ENCODE peak calls at places on chromosomes 5 and 9, in five cellular contexts. X, Z, C, K and T are unnamed samples.

GRCh38 chr5:87099967-87100366 is 167.7 kb upstream of the RASA1 start:
- DNase-seq in X (peak), Z (no peak), C (no peak), K (no peak), T (no peak)

GRCh38 chr9:546797-547223 is 294.7 kb upstream of the DMRT1 start:
- DNase-seq in X (peak), Z (peak), C (peak), K (peak), T (no peak)

GRCh38 chr9:121930970-121931369 is 162.1 kb downstream of the TTLL11 start:
- DNase-seq in X (no peak), Z (no peak), C (no peak), K (no peak), T (no peak)

GRCh38 chr9:2093920-2094597 is 78.9 kb downstream of the SMARCA2 start:
- DNase-seq in X (no peak), Z (no peak), C (peak), K (no peak), T (no peak)

GRCh38 chr9:31597977-31598376 is 786.5 kb upstream of the ACO1 start:
- DNase-seq in X (peak), Z (no peak), C (peak), K (no peak), T (no peak)

GRCh38 chr9:113481176-113481805 is 17.8 kb downstream of the RGS3 start:
- DNase-seq in X (no peak), Z (no peak), C (peak), K (no peak), T (no peak)

GRCh38 chr5:51385214-51385613 is 2.0 kb downstream of the ISL1 start:
- DNase-seq in X (no peak), Z (no peak), C (no peak), K (no peak), T (no peak)

GRCh38 chr5:76787237-76787636 is 31.6 kb upstream of the F2RL1 start:
- DNase-seq in X (peak), Z (no peak), C (peak), K (no peak), T (peak)

GRCh38 chr9:38761334-38761733 is 41.4 kb upstream of the FAM240B start:
- DNase-seq in X (no peak), Z (no peak), C (peak), K (no peak), T (no peak)

GRCh38 chr9:70060883-70061507 is 17.3 kb downstream of the MAMDC2 start:
- DNase-seq in X (no peak), Z (no peak), C (no peak), K (no peak), T (no peak)

GRCh38 chr5:145936401-145937131 is at the start of gene SH3RF2:
- DNase-seq in X (peak), Z (peak), C (peak), K (peak), T (no peak)

GRCh38 chr5:9852686-9853085 is 222.5 kb upstream of the TAS2R1 start:
- DNase-seq in X (no peak), Z (no peak), C (no peak), K (no peak), T (no peak)

GRCh38 chr9:35909274-35909673 is at the start of gene SPAAR:
- DNase-seq in X (no peak), Z (no peak), C (no peak), K (no peak), T (no peak)

GRCh38 chr5:66171349-66172344 is 27.5 kb downstream of the SREK1 start:
- DNase-seq in X (peak), Z (peak), C (peak), K (no peak), T (no peak)

GRCh38 chr9:100756217-100756616 is 178.3 kb downstream of the CAVIN4 start:
- DNase-seq in X (peak), Z (no peak), C (no peak), K (no peak), T (no peak)

GRCh38 chr5:132389453-132390286 is 20.2 kb downstream of the SLC22A5 start:
- DNase-seq in X (peak), Z (no peak), C (peak), K (no peak), T (peak)

GRCh38 chr9:71446499-71447411 is 321.6 kb downstream of the CEMIP2 start:
- DNase-seq in X (no peak), Z (peak), C (no peak), K (peak), T (peak)

GRCh38 chr9:13939129-13939528 is 374.8 kb downstream of the NFIB start:
- DNase-seq in X (no peak), Z (no peak), C (peak), K (no peak), T (no peak)

GRCh38 chr5:154301726-154302125 is 111.2 kb downstream of the GALNT10 start:
- DNase-seq in X (no peak), Z (no peak), C (no peak), K (no peak), T (no peak)

GRCh38 chr9:130172161-130172857 is at the start of gene NCS1:
- DNase-seq in X (peak), Z (peak), C (no peak), K (peak), T (peak)

GRCh38 chr9:36854751-36855150 is 179.3 kb downstream of the PAX5 start:
- DNase-seq in X (no peak), Z (no peak), C (no peak), K (no peak), T (no peak)

GRCh38 chr5:176675676-176676360 is 28.5 kb downstream of the TSPAN17 start:
- DNase-seq in X (peak), Z (no peak), C (peak), K (no peak), T (no peak)

GRCh38 chr5:79961731-79962579 is 29.1 kb downstream of the MTX3 start:
- DNase-seq in X (no peak), Z (no peak), C (no peak), K (no peak), T (no peak)

GRCh38 chr5:89374144-89374784 is 491.3 kb upstream of the MEF2C start:
- DNase-seq in X (no peak), Z (no peak), C (no peak), K (no peak), T (no peak)

GRCh38 chr9:36113999-36114398 is 22.5 kb upstream of the GLIPR2 start:
- DNase-seq in X (no peak), Z (no peak), C (no peak), K (no peak), T (no peak)

GRCh38 chr9:107039546-107039945 is 176.6 kb downstream of the ZNF462 start:
- DNase-seq in X (no peak), Z (no peak), C (peak), K (no peak), T (no peak)

GRCh38 chr5:79392776-79393175 is 121.2 kb downstream of the HOMER1 start:
- DNase-seq in X (no peak), Z (no peak), C (no peak), K (no peak), T (no peak)

GRCh38 chr5:168023190-168023589 is 268.3 kb upstream of the WWC1 start:
- DNase-seq in X (no peak), Z (peak), C (no peak), K (no peak), T (no peak)

GRCh38 chr9:4099961-4100360 is 199.9 kb downstream of the GLIS3 start:
- DNase-seq in X (no peak), Z (no peak), C (no peak), K (no peak), T (no peak)

GRCh38 chr5:96661101-96661840 is 905 bp upstream of the CAST start:
- DNase-seq in X (peak), Z (no peak), C (peak), K (peak), T (no peak)

GRCh38 chr5:73668017-73668416 is 42.0 kb downstream of the ARHGEF28 start:
- DNase-seq in X (no peak), Z (no peak), C (no peak), K (no peak), T (no peak)

GRCh38 chr9:130639119-130639485 is 25.3 kb upstream of the PRDM12 start:
- DNase-seq in X (no peak), Z (no peak), C (no peak), K (no peak), T (no peak)